ENCODE peak calls at places on chromosomes 2 and 18, in five cellular contexts. V, T, E, G and D are unnamed samples.

GRCh38 chr2:16252891-16253290 is 312.5 kb downstream of the MYCN start:
- DNase-seq in T (no peak), G (no peak), E (no peak), V (no peak), D (no peak)

GRCh38 chr2:127810156-127810636 is 775 bp downstream of the WDR33 start:
- DNase-seq in T (no peak), V (no peak), G (no peak), E (no peak), D (no peak)

GRCh38 chr2:72862239-72862988 is 24.8 kb upstream of the SPR start:
- DNase-seq in E (peak), G (peak), V (peak), T (peak), D (peak)

GRCh38 chr2:202361133-202361532 is 15.0 kb upstream of the BMPR2 start:
- DNase-seq in E (no peak), G (no peak), V (no peak), T (no peak), D (no peak)

GRCh38 chr2:71609958-71610357 is 156.6 kb downstream of the DYSF start:
- DNase-seq in G (no peak), V (no peak), E (no peak), T (peak), D (no peak)

GRCh38 chr2:160114020-160114419 is 51.6 kb upstream of the PLA2R1 start:
- DNase-seq in T (no peak), E (no peak), V (no peak), G (no peak), D (no peak)

GRCh38 chr2:35246702-35247101 is 1108.9 kb upstream of the CRIM1 start:
- DNase-seq in T (no peak), E (no peak), V (no peak), G (no peak), D (no peak)

GRCh38 chr2:25279091-25279651 is 62.6 kb downstream of the DNMT3A start:
- DNase-seq in G (peak), V (peak), E (no peak), T (no peak), D (peak)

GRCh38 chr2:182144780-182145170 is 159.1 kb downstream of the PPP1R1C start:
- DNase-seq in T (no peak), V (no peak), G (no peak), E (no peak), D (no peak)

GRCh38 chr2:14451312-14451711 is 181.2 kb upstream of the LRATD1 start:
- DNase-seq in V (no peak), G (no peak), T (no peak), E (no peak), D (no peak)

GRCh38 chr2:9032555-9032954 is 29.1 kb upstream of the MBOAT2 start:
- DNase-seq in G (no peak), V (no peak), T (no peak), E (no peak), D (no peak)

GRCh38 chr2:126658910-126659613 is 3.1 kb downstream of the GYPC start:
- DNase-seq in T (peak), V (peak), G (peak), E (no peak), D (peak)

GRCh38 chr2:167181134-167181533 is 292.9 kb downstream of the XIRP2 start:
- DNase-seq in G (no peak), T (peak), E (no peak), V (no peak), D (no peak)

GRCh38 chr18:36411745-36412168 is 114.2 kb downstream of the FHOD3 start:
- DNase-seq in T (peak), G (no peak), V (no peak), E (no peak), D (no peak)

GRCh38 chr2:32427672-32428622 is 71.1 kb downstream of the BIRC6 start:
- DNase-seq in V (no peak), E (no peak), T (no peak), G (no peak), D (no peak)

GRCh38 chr2:128450211-128451015 is 131.7 kb upstream of the HS6ST1 start:
- DNase-seq in V (peak), G (no peak), T (no peak), E (no peak), D (peak)

GRCh38 chr2:53787255-53787910 is 539 bp downstream of the ERLEC1 start:
- DNase-seq in E (no peak), T (peak), V (peak), G (no peak), D (peak)

GRCh38 chr2:188047760-188048159 is 243.9 kb upstream of the GULP1 start:
- DNase-seq in G (no peak), V (no peak), T (no peak), E (no peak), D (no peak)

GRCh38 chr2:147588191-147588590 is 256.6 kb upstream of the ACVR2A start:
- DNase-seq in T (no peak), V (no peak), E (no peak), G (no peak), D (no peak)

GRCh38 chr2:881204-881918 is 69.3 kb upstream of the SNTG2 start:
- DNase-seq in G (no peak), V (peak), E (no peak), T (no peak), D (no peak)

GRCh38 chr18:64974378-64975125 is 776.3 kb upstream of the CDH7 start:
- DNase-seq in G (no peak), T (no peak), V (no peak), E (no peak), D (no peak)

GRCh38 chr2:170073288-170073687 is 104.7 kb upstream of the MYO3B start:
- DNase-seq in E (no peak), T (peak), V (no peak), G (no peak), D (no peak)

GRCh38 chr2:68124321-68124720 is 33.4 kb upstream of the PNO1 start:
- DNase-seq in V (no peak), G (no peak), T (peak), E (no peak), D (no peak)

GRCh38 chr2:239884875-239885274 is 140.3 kb downstream of the NDUFA10 start:
- DNase-seq in T (no peak), E (no peak), G (no peak), V (no peak), D (no peak)

GRCh38 chr18:26685438-26686173 is 137.3 kb upstream of the KCTD1 start:
- DNase-seq in T (no peak), V (no peak), E (no peak), G (no peak), D (no peak)

GRCh38 chr2:9782197-9782719 is 61.0 kb upstream of the TAF1B start:
- DNase-seq in G (peak), V (peak), T (no peak), E (peak), D (no peak)

GRCh38 chr2:100818003-100818605 is 1.8 kb upstream of the NPAS2 start:
- DNase-seq in E (no peak), V (no peak), T (no peak), G (no peak), D (no peak)

GRCh38 chr18:76426738-76427305 is 68.2 kb downstream of the ZNF516 start:
- DNase-seq in T (peak), G (peak), E (no peak), V (no peak), D (no peak)

GRCh38 chr2:9538000-9538507 is 17.6 kb downstream of the ADAM17 start:
- DNase-seq in T (peak), E (no peak), V (no peak), G (no peak), D (no peak)

GRCh38 chr2:119113489-119113770 is 45.1 kb downstream of the C1QL2 start:
- DNase-seq in V (no peak), T (no peak), E (no peak), G (no peak), D (peak)

GRCh38 chr2:71712179-71712818 is 258.9 kb downstream of the DYSF start:
- DNase-seq in E (no peak), G (no peak), V (peak), T (no peak), D (no peak)

GRCh38 chr18:38047820-38048219 is 482.2 kb upstream of the CELF4 start:
- DNase-seq in T (no peak), E (no peak), V (no peak), G (no peak), D (no peak)

GRCh38 chr2:48398285-48399135 is 131.4 kb upstream of the STON1 start:
- DNase-seq in G (no peak), T (no peak), E (no peak), V (no peak), D (no peak)

GRCh38 chr18:7924616-7925015 is 357.5 kb downstream of the PTPRM start:
- DNase-seq in T (no peak), G (no peak), E (no peak), V (no peak), D (no peak)
- TF ChIP-seq CTCF in T (no peak), G (no peak), E (no peak), V (no peak), D (no peak)

GRCh38 chr2:99085400-99085799 is 56.1 kb upstream of the C2orf15 start:
- DNase-seq in V (no peak), E (no peak), G (no peak), T (no peak), D (no peak)
- TF ChIP-seq CTCF in V (no peak), E (peak), G (peak), T (peak), D (peak)

GRCh38 chr2:64609229-64609994 is 44.3 kb downstream of the SERTAD2 start:
- DNase-seq in T (no peak), G (peak), E (peak), V (peak), D (peak)
- TF ChIP-seq CTCF in T (peak), G (peak), E (no peak), V (peak), D (peak)

GRCh38 chr18:59265246-59266018 is 7.8 kb downstream of the RAX start:
- DNase-seq in E (no peak), G (no peak), T (no peak), V (no peak), D (no peak)

GRCh38 chr18:59266876-59267510 is 6.3 kb downstream of the RAX start:
- DNase-seq in V (no peak), G (no peak), E (no peak), T (no peak), D (no peak)

GRCh38 chr18:59266019-59266369 is 7.3 kb downstream of the RAX start:
- DNase-seq in V (no peak), E (no peak), G (no peak), T (no peak), D (no peak)

GRCh38 chr18:59267511-59268126 is 5.6 kb downstream of the RAX start:
- DNase-seq in E (no peak), T (no peak), G (no peak), V (no peak), D (no peak)

DNA sequence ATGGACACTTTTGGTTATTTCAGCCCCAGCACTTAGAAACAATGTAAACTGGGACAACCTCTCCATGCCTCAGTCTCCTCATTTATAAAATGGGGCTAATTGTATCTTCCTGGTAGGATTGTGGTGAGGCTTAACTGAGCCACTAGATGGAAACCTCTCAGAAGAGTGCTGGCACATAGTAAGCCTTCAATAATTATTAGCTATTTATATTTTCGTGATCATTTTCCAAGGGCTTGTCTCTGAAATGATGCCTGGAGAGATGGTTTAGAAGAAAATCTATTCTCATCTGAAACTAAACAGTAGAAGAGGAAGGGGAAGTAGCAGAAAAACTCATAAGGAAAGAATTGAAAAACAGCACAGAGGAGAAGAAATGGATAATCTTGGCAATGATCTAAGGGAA is 6.8 kb downstream of the RAX start:
- DNase-seq in E (no peak), V (no peak), G (no peak), T (no peak), D (no peak)
- TF ChIP-seq CTCF in E (no peak), V (no peak), G (no peak), T (no peak), D (no peak)

GRCh38 chr2:179991344-179991743 is 15.8 kb downstream of the CWC22 start:
- DNase-seq in T (no peak), V (no peak), E (no peak), G (no peak), D (no peak)
- TF ChIP-seq CTCF in T (peak), V (no peak), E (no peak), G (no peak), D (no peak)

GRCh38 chr2:30141136-30141535 is 5.7 kb upstream of the YPEL5 start:
- DNase-seq in E (no peak), G (no peak), V (no peak), T (no peak), D (no peak)

GRCh38 chr2:30134582-30134981 is 12.2 kb upstream of the YPEL5 start:
- DNase-seq in E (no peak), T (no peak), V (no peak), G (no peak), D (no peak)

GRCh38 chr2:30135541-30135940 is 11.3 kb upstream of the YPEL5 start:
- DNase-seq in T (no peak), G (no peak), V (no peak), E (no peak), D (no peak)

GRCh38 chr2:30136729-30137444 is 9.9 kb upstream of the YPEL5 start:
- DNase-seq in T (no peak), E (no peak), G (no peak), V (no peak), D (no peak)

GRCh38 chr2:30139131-30139870 is 7.5 kb upstream of the YPEL5 start:
- DNase-seq in E (no peak), V (no peak), T (no peak), G (no peak), D (no peak)
- TF ChIP-seq CTCF in E (no peak), V (no peak), T (no peak), G (no peak), D (no peak)

GRCh38 chr18:66872277-66872676 is 268.4 kb upstream of the CDH19 start:
- DNase-seq in E (no peak), G (no peak), V (no peak), T (no peak), D (no peak)
- TF ChIP-seq CTCF in E (no peak), G (peak), V (no peak), T (no peak), D (no peak)

GRCh38 chr18:48022531-48023330 is 92.3 kb upstream of the SMAD2 start:
- DNase-seq in E (no peak), V (peak), T (peak), G (no peak), D (no peak)
- TF ChIP-seq CTCF in E (peak), V (peak), T (peak), G (peak), D (peak)

GRCh38 chr2:186903183-186903582 is 54.2 kb upstream of the ZSWIM2 start:
- DNase-seq in G (no peak), T (no peak), V (no peak), E (no peak), D (no peak)
- TF ChIP-seq CTCF in G (peak), T (peak), V (peak), E (no peak), D (no peak)

GRCh38 chr2:238415036-238415764 is 11.5 kb upstream of the ASB1 start:
- DNase-seq in E (no peak), G (no peak), V (no peak), T (no peak), D (no peak)
- TF ChIP-seq CTCF in E (no peak), G (no peak), V (no peak), T (no peak), D (no peak)